ENCODE peak calls at places on chromosomes 6 and 20, in eight cellular contexts. One of them, this sample, is unnamed.

GRCh38 chr6:129766959-129767728 is 57.2 kb upstream of the ARHGAP18 start:
- DNase-seq in hepatocyte: peak; percentile 58
- DNase-seq in GM23248: peak; percentile 73
- DNase-seq in PC-3: peak; percentile 28
- DNase-seq in OCI-LY7: no peak
- DNase-seq in SK-N-SH: peak; percentile 25
- DNase-seq in neural progenitor cell: peak; percentile 90
- DNase-seq in GM23338: peak; percentile 77
- DNase-seq in this sample: peak; percentile 78

GRCh38 chr20:47610247-47610944 is 108.7 kb downstream of the NCOA3 start:
- DNase-seq in hepatocyte: peak; percentile 45
- DNase-seq in GM23248: peak; percentile 94
- DNase-seq in PC-3: peak; percentile 81
- DNase-seq in OCI-LY7: peak; percentile 37
- DNase-seq in SK-N-SH: no peak
- DNase-seq in neural progenitor cell: no peak
- DNase-seq in GM23338: no peak
- DNase-seq in this sample: peak; percentile 32

GRCh38 chr6:112044856-112045255 is 9.0 kb upstream of the CCN6 start:
- DNase-seq in hepatocyte: no peak
- DNase-seq in GM23248: peak; percentile 95
- DNase-seq in PC-3: no peak
- DNase-seq in OCI-LY7: no peak
- DNase-seq in SK-N-SH: no peak
- DNase-seq in neural progenitor cell: no peak
- DNase-seq in GM23338: no peak
- DNase-seq in this sample: no peak

GRCh38 chr6:134173936-134174789 is 121.7 kb upstream of the SLC2A12 start:
- DNase-seq in hepatocyte: peak; percentile 89
- DNase-seq in GM23248: peak; percentile 86
- DNase-seq in PC-3: peak; percentile 85
- DNase-seq in OCI-LY7: peak; percentile 86
- DNase-seq in SK-N-SH: peak; percentile 67
- DNase-seq in neural progenitor cell: peak; percentile 87
- DNase-seq in GM23338: peak; percentile 92
- DNase-seq in this sample: peak; percentile 80

GRCh38 chr6:124148225-124148624 is 344.6 kb downstream of the NKAIN2 start:
- DNase-seq in hepatocyte: no peak
- DNase-seq in GM23248: no peak
- DNase-seq in PC-3: no peak
- DNase-seq in OCI-LY7: no peak
- DNase-seq in SK-N-SH: no peak
- DNase-seq in neural progenitor cell: no peak
- DNase-seq in GM23338: no peak
- DNase-seq in this sample: no peak

GRCh38 chr6:147108256-147108910 is 95.8 kb upstream of the STXBP5 start:
- DNase-seq in hepatocyte: no peak
- DNase-seq in GM23248: no peak
- DNase-seq in PC-3: no peak
- DNase-seq in OCI-LY7: no peak
- DNase-seq in SK-N-SH: no peak
- DNase-seq in neural progenitor cell: no peak
- DNase-seq in GM23338: no peak
- DNase-seq in this sample: no peak

GRCh38 chr20:52110456-52110855 is 81.1 kb downstream of the ZFP64 start:
- DNase-seq in hepatocyte: no peak
- DNase-seq in GM23248: no peak
- DNase-seq in PC-3: no peak
- DNase-seq in OCI-LY7: no peak
- DNase-seq in SK-N-SH: no peak
- DNase-seq in neural progenitor cell: no peak
- DNase-seq in GM23338: no peak
- DNase-seq in this sample: no peak

GRCh38 chr6:3895303-3895635 is 46.1 kb downstream of the FAM50B start:
- DNase-seq in hepatocyte: no peak
- DNase-seq in GM23248: no peak
- DNase-seq in PC-3: no peak
- DNase-seq in OCI-LY7: no peak
- DNase-seq in SK-N-SH: no peak
- DNase-seq in neural progenitor cell: no peak
- DNase-seq in GM23338: no peak
- DNase-seq in this sample: no peak

GRCh38 chr6:3353939-3354338 is 95.2 kb downstream of the PSMG4 start:
- DNase-seq in hepatocyte: no peak
- DNase-seq in GM23248: no peak
- DNase-seq in PC-3: no peak
- DNase-seq in OCI-LY7: no peak
- DNase-seq in SK-N-SH: no peak
- DNase-seq in neural progenitor cell: no peak
- DNase-seq in GM23338: no peak
- DNase-seq in this sample: no peak

GRCh38 chr6:50720623-50721022 is 7.3 kb downstream of the TFAP2D start:
- DNase-seq in hepatocyte: peak; percentile 40
- DNase-seq in GM23248: peak; percentile 37
- DNase-seq in PC-3: peak; percentile 37
- DNase-seq in OCI-LY7: no peak
- DNase-seq in SK-N-SH: no peak
- DNase-seq in neural progenitor cell: peak; percentile 86
- DNase-seq in GM23338: peak; percentile 86
- DNase-seq in this sample: no peak

GRCh38 chr6:108847738-108848115 is 495 bp upstream of the ARMC2 start:
- DNase-seq in hepatocyte: no peak
- DNase-seq in GM23248: no peak
- DNase-seq in PC-3: no peak
- DNase-seq in OCI-LY7: no peak
- DNase-seq in SK-N-SH: no peak
- DNase-seq in neural progenitor cell: no peak
- DNase-seq in GM23338: no peak
- DNase-seq in this sample: no peak

GRCh38 chr6:14210663-14211595 is 93.4 kb downstream of the CD83 start:
- DNase-seq in hepatocyte: peak; percentile 96
- DNase-seq in GM23248: peak; percentile 96
- DNase-seq in PC-3: peak; percentile 94
- DNase-seq in OCI-LY7: peak; percentile 95
- DNase-seq in SK-N-SH: peak; percentile 98
- DNase-seq in neural progenitor cell: peak; percentile 94
- DNase-seq in GM23338: peak; percentile 91
- DNase-seq in this sample: peak; percentile 93

GRCh38 chr6:14209005-14209404 is 91.4 kb downstream of the CD83 start:
- DNase-seq in hepatocyte: no peak
- DNase-seq in GM23248: no peak
- DNase-seq in PC-3: no peak
- DNase-seq in OCI-LY7: no peak
- DNase-seq in SK-N-SH: no peak
- DNase-seq in neural progenitor cell: no peak
- DNase-seq in GM23338: no peak
- DNase-seq in this sample: no peak

GRCh38 chr6:14210077-14210476 is 92.5 kb downstream of the CD83 start:
- DNase-seq in hepatocyte: no peak
- DNase-seq in GM23248: no peak
- DNase-seq in PC-3: no peak
- DNase-seq in OCI-LY7: no peak
- DNase-seq in SK-N-SH: peak; percentile 4
- DNase-seq in neural progenitor cell: no peak
- DNase-seq in GM23338: no peak
- DNase-seq in this sample: no peak

GRCh38 chr6:14206351-14206750 is 88.8 kb downstream of the CD83 start:
- DNase-seq in hepatocyte: peak; percentile 45
- DNase-seq in GM23248: no peak
- DNase-seq in PC-3: no peak
- DNase-seq in OCI-LY7: no peak
- DNase-seq in SK-N-SH: no peak
- DNase-seq in neural progenitor cell: no peak
- DNase-seq in GM23338: no peak
- DNase-seq in this sample: no peak

DNA sequence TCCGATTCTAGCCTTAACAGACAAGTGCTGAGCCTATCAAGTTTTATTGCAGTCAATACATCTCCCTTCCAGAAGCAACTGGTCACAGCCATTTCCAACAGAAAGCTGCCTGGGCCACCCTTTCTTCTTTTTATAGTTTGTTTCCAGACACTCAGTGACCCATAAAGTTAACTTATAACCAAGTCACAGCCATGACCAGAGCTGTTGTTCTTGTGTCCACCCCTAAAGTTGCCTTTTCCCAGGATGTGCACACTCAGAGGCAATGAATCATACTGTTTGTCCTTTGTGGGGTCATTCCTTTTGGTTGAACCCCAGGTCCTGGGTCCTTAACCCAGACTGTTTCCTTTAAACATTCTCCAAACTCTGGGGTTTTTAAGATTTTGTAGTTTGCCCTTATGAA is 89.9 kb downstream of the CD83 start:
- DNase-seq in hepatocyte: peak; percentile 50
- DNase-seq in GM23248: peak; percentile 15
- DNase-seq in PC-3: no peak
- DNase-seq in OCI-LY7: no peak
- DNase-seq in SK-N-SH: no peak
- DNase-seq in neural progenitor cell: no peak
- DNase-seq in GM23338: no peak
- DNase-seq in this sample: no peak
- H3K4me1 ChIP-seq in hepatocyte: peaks cover 14% of the 10 kb centered on the region
- H3K4me1 ChIP-seq in GM23248: peaks cover 10% of the 10 kb centered on the region
- H3K4me1 ChIP-seq in PC-3: peaks cover 20% of the 10 kb centered on the region
- H3K4me1 ChIP-seq in OCI-LY7: peaks cover 25% of the 10 kb centered on the region
- H3K4me1 ChIP-seq in SK-N-SH: peaks cover 16% of the 10 kb centered on the region
- H3K4me1 ChIP-seq in neural progenitor cell: peaks cover 15% of the 10 kb centered on the region
- H3K4me1 ChIP-seq in GM23338: peaks cover 14% of the 10 kb centered on the region
- H3K4me1 ChIP-seq in this sample: peaks cover 6% of the 10 kb centered on the region

DNA sequence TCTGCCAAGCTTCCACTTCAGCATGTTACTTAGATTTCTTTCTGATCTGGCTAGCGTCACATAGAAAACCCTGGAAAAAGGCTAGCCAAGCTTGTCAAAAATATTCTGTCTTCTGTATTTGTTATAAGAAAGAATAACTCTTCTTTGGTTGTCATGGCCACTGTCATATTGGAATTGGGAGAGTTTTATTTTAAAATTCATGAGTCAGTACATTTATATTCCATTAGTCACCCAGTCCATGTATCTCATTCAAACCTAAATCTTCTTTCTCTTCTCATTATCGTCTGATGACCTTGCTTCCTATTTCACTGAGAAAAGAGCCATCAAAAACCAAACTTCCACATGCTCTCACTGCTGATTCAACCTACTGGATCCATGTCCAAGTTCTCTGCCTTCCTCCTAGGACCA is 65.7 kb downstream of the EPM2A start:
- DNase-seq in hepatocyte: no peak
- DNase-seq in GM23248: peak; percentile 64
- DNase-seq in PC-3: peak; percentile 70
- DNase-seq in OCI-LY7: no peak
- DNase-seq in SK-N-SH: no peak
- DNase-seq in neural progenitor cell: no peak
- DNase-seq in GM23338: no peak
- DNase-seq in this sample: no peak
- TF ChIP-seq EZH2phosphoT487 in hepatocyte: no peak
- TF ChIP-seq EZH2phosphoT487 in GM23248: no peak
- TF ChIP-seq EZH2phosphoT487 in PC-3: no peak
- TF ChIP-seq EZH2phosphoT487 in OCI-LY7: no peak
- TF ChIP-seq EZH2phosphoT487 in SK-N-SH: no peak
- TF ChIP-seq EZH2phosphoT487 in neural progenitor cell: no peak
- TF ChIP-seq EZH2phosphoT487 in GM23338: no peak
- TF ChIP-seq EZH2phosphoT487 in this sample: no peak

DNA sequence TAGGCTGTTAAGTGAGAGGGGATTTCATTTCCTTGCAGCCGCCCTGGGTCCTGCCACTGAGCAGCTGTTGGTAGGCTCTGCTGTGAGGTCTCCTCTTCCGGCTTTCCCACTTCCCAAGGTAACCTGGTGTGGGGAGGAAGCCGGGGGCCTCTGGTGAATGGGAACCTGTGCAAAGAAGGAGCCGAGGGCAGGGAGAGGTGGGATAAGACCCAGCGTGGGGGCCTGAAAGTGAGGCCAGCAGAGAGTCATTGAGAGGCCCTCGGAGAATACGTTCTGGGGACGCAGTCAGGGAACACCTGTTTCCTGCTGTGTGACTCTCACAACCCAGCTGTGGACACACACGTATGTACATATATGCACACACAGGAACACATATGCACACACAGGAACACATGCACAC is 100.6 kb downstream of the CDH26 start:
- DNase-seq in hepatocyte: no peak
- DNase-seq in GM23248: no peak
- DNase-seq in PC-3: no peak
- DNase-seq in OCI-LY7: no peak
- DNase-seq in SK-N-SH: no peak
- DNase-seq in neural progenitor cell: no peak
- DNase-seq in GM23338: no peak
- DNase-seq in this sample: no peak
- H3K79me2 ChIP-seq in hepatocyte: no peaks in the 10 kb centered on the region
- H3K79me2 ChIP-seq in GM23248: no peaks in the 10 kb centered on the region
- H3K79me2 ChIP-seq in PC-3: no peaks in the 10 kb centered on the region
- H3K79me2 ChIP-seq in OCI-LY7: no peaks in the 10 kb centered on the region
- H3K79me2 ChIP-seq in SK-N-SH: no peaks in the 10 kb centered on the region
- H3K79me2 ChIP-seq in neural progenitor cell: no peaks in the 10 kb centered on the region
- H3K79me2 ChIP-seq in GM23338: no peaks in the 10 kb centered on the region
- H3K79me2 ChIP-seq in this sample: no peaks in the 10 kb centered on the region

GRCh38 chr20:40291483-40291882 is 397.6 kb downstream of the MAFB start:
- DNase-seq in hepatocyte: no peak
- DNase-seq in GM23248: no peak
- DNase-seq in PC-3: no peak
- DNase-seq in OCI-LY7: no peak
- DNase-seq in SK-N-SH: no peak
- DNase-seq in neural progenitor cell: no peak
- DNase-seq in GM23338: no peak
- DNase-seq in this sample: no peak

GRCh38 chr20:40283689-40284088 is 405.3 kb downstream of the MAFB start:
- DNase-seq in hepatocyte: no peak
- DNase-seq in GM23248: no peak
- DNase-seq in PC-3: no peak
- DNase-seq in OCI-LY7: no peak
- DNase-seq in SK-N-SH: no peak
- DNase-seq in neural progenitor cell: no peak
- DNase-seq in GM23338: no peak
- DNase-seq in this sample: no peak

GRCh38 chr20:40286991-40287531 is 402.0 kb downstream of the MAFB start:
- DNase-seq in hepatocyte: peak; percentile 25
- DNase-seq in GM23248: no peak
- DNase-seq in PC-3: no peak
- DNase-seq in OCI-LY7: no peak
- DNase-seq in SK-N-SH: peak; percentile 80
- DNase-seq in neural progenitor cell: no peak
- DNase-seq in GM23338: no peak
- DNase-seq in this sample: no peak

GRCh38 chr20:40284611-40285010 is 404.4 kb downstream of the MAFB start:
- DNase-seq in hepatocyte: no peak
- DNase-seq in GM23248: no peak
- DNase-seq in PC-3: no peak
- DNase-seq in OCI-LY7: no peak
- DNase-seq in SK-N-SH: no peak
- DNase-seq in neural progenitor cell: no peak
- DNase-seq in GM23338: no peak
- DNase-seq in this sample: no peak

GRCh38 chr20:40287683-40288082 is 401.4 kb downstream of the MAFB start:
- DNase-seq in hepatocyte: no peak
- DNase-seq in GM23248: no peak
- DNase-seq in PC-3: no peak
- DNase-seq in OCI-LY7: no peak
- DNase-seq in SK-N-SH: no peak
- DNase-seq in neural progenitor cell: no peak
- DNase-seq in GM23338: no peak
- DNase-seq in this sample: no peak
- H3K4me1 ChIP-seq in hepatocyte: no peaks in the 10 kb centered on the region
- H3K4me1 ChIP-seq in GM23248: no peaks in the 10 kb centered on the region
- H3K4me1 ChIP-seq in PC-3: no peaks in the 10 kb centered on the region
- H3K4me1 ChIP-seq in OCI-LY7: no peaks in the 10 kb centered on the region
- H3K4me1 ChIP-seq in SK-N-SH: peaks cover 21% of the 10 kb centered on the region
- H3K4me1 ChIP-seq in neural progenitor cell: peaks cover 5% of the 10 kb centered on the region
- H3K4me1 ChIP-seq in GM23338: peaks cover 42% of the 10 kb centered on the region
- H3K4me1 ChIP-seq in this sample: no peaks in the 10 kb centered on the region